ENCODE peak calls at places on chromosomes 13 and 19, in nine cellular contexts. R, V, B, C, X, Q, K, L and J are unnamed samples.

GRCh38 chr13:26465954-26466353 is 91.5 kb upstream of the WASF3 start:
- DNase-seq in R (no peak), B (no peak), K (no peak), C (no peak), L (no peak), Q (no peak), V (no peak), X (no peak), J (no peak)

GRCh38 chr13:106561551-106562170 is 6.3 kb downstream of the ARGLU1 start:
- DNase-seq in K (no peak), L (no peak), B (no peak), R (no peak), V (peak; percentile 26), C (no peak), X (no peak), Q (no peak), J (no peak)

GRCh38 chr19:5988520-5989387 is 10.8 kb upstream of the RANBP3 start:
- DNase-seq in V (no peak), C (no peak), L (no peak), B (no peak), X (no peak), R (no peak), Q (no peak), K (no peak), J (no peak)

GRCh38 chr19:36142046-36142445 is 2.2 kb downstream of the CAPNS1 start:
- DNase-seq in V (no peak), K (no peak), R (no peak), B (no peak), X (no peak), L (no peak), C (no peak), Q (peak; percentile 58), J (no peak)

GRCh38 chr13:34155931-34156607 is 338.1 kb downstream of the RFC3 start:
- DNase-seq in C (no peak), X (no peak), K (no peak), R (no peak), B (no peak), Q (no peak), L (no peak), V (no peak), J (no peak)

GRCh38 chr19:5078179-5078578 is 109.3 kb downstream of the KDM4B start:
- DNase-seq in V (no peak), R (no peak), Q (peak; percentile 47), K (no peak), L (no peak), X (no peak), B (no peak), C (peak; percentile 47), J (no peak)

GRCh38 chr13:24605923-24606372 is 74.3 kb upstream of the ATP12A start:
- DNase-seq in B (no peak), X (no peak), C (no peak), Q (peak; percentile 44), V (no peak), L (no peak), R (no peak), K (no peak), J (peak; percentile 5)

GRCh38 chr13:106491928-106492327 is 43.5 kb downstream of the EFNB2 start:
- DNase-seq in R (no peak), B (no peak), X (no peak), C (peak; percentile 77), Q (no peak), V (no peak), L (no peak), K (no peak), J (no peak)

GRCh38 chr19:40521276-40521675 is 54.5 kb downstream of the SPTBN4 start:
- DNase-seq in X (no peak), R (no peak), Q (no peak), B (no peak), K (no peak), C (no peak), L (no peak), V (no peak), J (no peak)

GRCh38 chr19:12790628-12791344 is 500 bp upstream of the JUNB start:
- DNase-seq in X (no peak), R (no peak), B (no peak), V (no peak), C (no peak), Q (peak; percentile 28), L (no peak), K (no peak), J (no peak)

GRCh38 chr19:3697094-3697493 is 3.2 kb downstream of the PIP5K1C start:
- DNase-seq in K (no peak), B (no peak), X (no peak), C (no peak), V (no peak), Q (peak; percentile 65), R (no peak), L (no peak), J (no peak)

GRCh38 chr19:51709575-51709974 is 14.2 kb downstream of the HAS1 start:
- DNase-seq in V (no peak), R (no peak), L (no peak), B (no peak), C (no peak), X (no peak), Q (no peak), K (no peak), J (no peak)

GRCh38 chr13:109625156-109625555 is 161.2 kb downstream of the IRS2 start:
- DNase-seq in B (no peak), L (no peak), X (no peak), Q (no peak), R (no peak), C (no peak), K (no peak), V (no peak), J (no peak)

GRCh38 chr13:64756621-64757020 is 2473.5 kb downstream of the PCDH9 start:
- DNase-seq in X (no peak), C (no peak), V (no peak), R (no peak), L (no peak), Q (no peak), B (no peak), K (no peak), J (no peak)

GRCh38 chr13:84607614-84608013 is 725.3 kb upstream of the SLITRK1 start:
- DNase-seq in V (no peak), C (no peak), R (peak; percentile 6), Q (peak; percentile 18), K (no peak), L (no peak), B (peak; percentile 2), X (no peak), J (peak; percentile 20)

GRCh38 chr19:32336259-32337111 is 8.9 kb upstream of the ZNF507 start:
- DNase-seq in R (no peak), C (no peak), B (no peak), X (no peak), Q (peak; percentile 64), V (no peak), L (no peak), K (no peak), J (no peak)